ENCODE peak calls at places on chromosomes 2 and 18, in four cellular contexts. C is AG04450, R is fibroblast of lung, Z is Karpas-422. H is an unnamed sample. For H3K27me3, the result is how much of the 10 kb centered on the place peaks cover.

GRCh38 chr2:190382851-190383250 is 25.3 kb upstream of the MFSD6 start:
- DNase-seq in Z (peak), C (no peak), R (peak), H (no peak)

GRCh38 chr18:11183621-11184020 is 34.3 kb upstream of the PIEZO2 start:
- DNase-seq in C (no peak), R (no peak), Z (no peak), H (no peak)

GRCh38 chr2:186486651-186487647 is 889 bp downstream of the ZC3H15 start:
- DNase-seq in R (peak), C (no peak), Z (peak), H (no peak)

GRCh38 chr2:138207531-138207930 is 243.3 kb downstream of the HNMT start:
- DNase-seq in C (no peak), R (no peak), Z (no peak), H (no peak)

GRCh38 chr18:50299626-50300388 is 12.3 kb upstream of the CXXC1 start:
- DNase-seq in R (no peak), C (no peak), Z (no peak), H (no peak)

GRCh38 chr2:118443596-118443995 is 355.3 kb downstream of the INSIG2 start:
- DNase-seq in R (peak), C (peak), Z (no peak), H (no peak)

GRCh38 chr18:48543228-48543627 is 4.4 kb downstream of the CTIF start:
- DNase-seq in C (no peak), Z (no peak), R (no peak), H (peak)

GRCh38 chr2:237061356-237061755 is 24.3 kb upstream of the COPS8 start:
- DNase-seq in C (no peak), Z (no peak), R (no peak), H (no peak)

GRCh38 chr2:46981662-46982351 is 66.2 kb upstream of the MCFD2 start:
- DNase-seq in Z (no peak), C (no peak), R (no peak), H (no peak)

GRCh38 chr18:38909972-38910371 is 1344.4 kb upstream of the CELF4 start:
- DNase-seq in Z (no peak), R (peak), C (no peak), H (no peak)

GRCh38 chr2:120066708-120067547 is 54.1 kb downstream of the EPB41L5 start:
- DNase-seq in R (peak), C (no peak), Z (no peak), H (peak)

GRCh38 chr18:8686556-8686955 is 18.8 kb upstream of the MTCL1 start:
- DNase-seq in C (no peak), R (no peak), Z (no peak), H (no peak)

GRCh38 chr2:149924028-149924427 is 336.5 kb upstream of the MMADHC start:
- DNase-seq in Z (no peak), C (no peak), R (peak), H (no peak)

GRCh38 chr18:34866739-34867138 is 156.6 kb downstream of the DTNA start:
- DNase-seq in C (no peak), R (peak), Z (peak), H (no peak)

GRCh38 chr2:68994864-68995263 is 18.1 kb upstream of the ANTXR1 start:
- DNase-seq in R (peak), Z (no peak), C (no peak), H (no peak)

GRCh38 chr2:220785181-220785580 is 786.9 kb downstream of the EPHA4 start:
- DNase-seq in Z (no peak), R (no peak), C (no peak), H (no peak)

GRCh38 chr2:240460781-240461431 is 25.4 kb downstream of the GPC1 start:
- DNase-seq in Z (no peak), R (no peak), C (no peak), H (peak)

GRCh38 chr2:24508878-24509277 is 17.8 kb downstream of the NCOA1 start:
- DNase-seq in Z (no peak), R (no peak), C (no peak), H (no peak)

GRCh38 chr2:69082430-69082997 is 69.5 kb downstream of the ANTXR1 start:
- DNase-seq in C (peak), Z (no peak), R (peak), H (peak)

GRCh38 chr2:185833864-185834263 is 95.3 kb downstream of the FSIP2 start:
- DNase-seq in C (no peak), Z (no peak), R (no peak), H (no peak)

DNA sequence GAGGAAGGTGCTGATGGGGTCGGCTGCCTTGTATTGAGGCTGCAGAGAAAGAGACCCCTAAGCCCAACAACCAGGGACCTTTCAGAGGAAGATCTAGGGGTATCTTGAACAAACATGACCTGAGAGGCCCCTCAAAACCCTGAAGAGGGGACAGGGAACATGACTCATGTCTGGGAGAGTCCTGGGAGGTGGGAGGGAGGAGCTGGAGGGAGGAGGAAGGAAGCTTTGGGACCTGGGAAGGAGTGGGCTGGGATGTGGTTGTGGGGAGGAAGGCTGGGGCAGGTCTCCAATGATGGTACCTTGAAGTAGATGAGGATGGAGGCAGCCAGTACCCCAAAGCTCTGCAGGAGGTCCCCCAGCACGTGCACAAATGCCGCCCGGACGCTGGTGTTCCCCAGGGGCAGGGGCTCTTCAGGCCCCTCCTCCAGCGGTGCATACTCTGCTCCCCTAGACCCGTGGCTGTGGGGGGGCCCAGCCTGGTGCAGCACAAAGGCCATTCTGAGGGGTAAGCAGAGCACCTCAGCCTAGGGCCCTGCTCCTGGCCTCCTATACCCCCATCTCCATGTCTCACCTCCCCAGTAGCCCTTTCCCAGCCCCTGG is 5.9 kb downstream of the SLC30A3 start:
- DNase-seq in R (no peak), Z (no peak), C (no peak), H (no peak)
- H3K27me3 ChIP-seq in R (under half), Z (under half), C (under half), H (under half)

DNA sequence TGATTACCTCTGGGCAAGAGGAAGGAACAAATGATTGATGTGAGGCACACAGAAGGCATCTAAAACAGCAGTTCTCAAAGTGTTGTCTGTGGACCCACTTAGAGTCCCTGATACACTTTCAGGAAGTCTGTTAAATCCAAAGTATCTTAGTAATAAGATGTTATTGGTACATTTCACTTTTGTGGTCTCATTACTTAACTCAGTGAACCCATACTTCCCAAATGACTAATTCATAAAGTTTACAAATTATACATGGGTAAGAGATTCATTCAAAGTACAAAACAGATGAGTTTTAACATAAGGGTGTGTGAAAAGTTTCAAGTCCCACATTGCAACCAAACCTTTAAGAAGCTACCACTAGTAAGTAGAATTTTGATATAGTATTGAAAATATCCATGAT is 440.5 kb downstream of the NUP35 start:
- DNase-seq in R (no peak), Z (no peak), C (no peak), H (no peak)
- H3K27me3 ChIP-seq in R (under half), Z (under half), C (under half), H (under half)

DNA sequence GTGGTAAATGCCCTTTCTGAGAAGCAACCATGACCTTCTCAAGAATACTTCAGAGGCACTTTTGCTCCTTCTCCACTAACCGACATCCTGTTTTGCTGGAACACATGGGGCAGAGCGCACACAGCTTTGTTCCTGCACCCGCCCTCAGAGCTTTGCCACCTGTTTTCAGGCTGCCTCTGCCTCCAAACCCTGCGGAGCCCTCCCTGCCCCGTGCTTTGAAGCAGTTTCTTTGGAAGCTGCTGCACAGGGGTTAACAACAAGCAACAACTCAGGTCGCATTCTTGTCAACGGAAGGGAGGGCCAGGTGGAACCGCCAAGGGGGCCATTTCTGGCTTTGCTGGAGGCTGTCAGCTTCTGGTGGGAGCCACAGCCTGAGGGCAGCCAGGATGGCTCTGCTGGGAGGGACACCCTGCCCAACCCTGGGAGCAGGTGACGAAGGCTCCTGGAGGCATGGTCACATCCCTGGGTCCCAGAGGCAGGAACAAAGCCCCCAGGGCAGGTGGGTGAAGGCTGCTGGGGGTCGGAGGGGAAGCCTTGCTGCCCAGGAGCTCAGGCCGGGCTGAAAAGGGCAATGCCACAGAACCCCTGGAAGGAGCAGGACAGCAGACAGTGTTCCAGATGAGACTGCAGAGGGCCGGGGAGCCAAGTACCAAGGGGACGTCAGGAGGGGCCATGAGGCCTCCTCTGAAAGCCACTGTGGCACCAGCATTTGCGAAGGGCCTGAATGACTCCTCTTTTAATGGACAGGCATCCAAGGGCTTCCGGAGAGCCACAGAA is 46.8 kb downstream of the MRPS5 start:
- DNase-seq in Z (no peak), R (no peak), C (no peak), H (no peak)
- H3K27me3 ChIP-seq in Z (under half), R (under half), C (under half), H (under half)

GRCh38 chr2:75560768-75561565 is at the start of gene EVA1A:
- DNase-seq in C (peak), R (peak), Z (no peak), H (peak)

GRCh38 chr2:75563591-75563990 is 2.9 kb upstream of the EVA1A start:
- DNase-seq in C (no peak), Z (no peak), R (no peak), H (no peak)

GRCh38 chr2:75564026-75564688 is 3.4 kb upstream of the EVA1A start:
- DNase-seq in Z (no peak), C (no peak), R (no peak), H (no peak)

GRCh38 chr2:75561566-75562512 is 1.1 kb upstream of the EVA1A start:
- DNase-seq in Z (no peak), C (no peak), R (no peak), H (no peak)

DNA sequence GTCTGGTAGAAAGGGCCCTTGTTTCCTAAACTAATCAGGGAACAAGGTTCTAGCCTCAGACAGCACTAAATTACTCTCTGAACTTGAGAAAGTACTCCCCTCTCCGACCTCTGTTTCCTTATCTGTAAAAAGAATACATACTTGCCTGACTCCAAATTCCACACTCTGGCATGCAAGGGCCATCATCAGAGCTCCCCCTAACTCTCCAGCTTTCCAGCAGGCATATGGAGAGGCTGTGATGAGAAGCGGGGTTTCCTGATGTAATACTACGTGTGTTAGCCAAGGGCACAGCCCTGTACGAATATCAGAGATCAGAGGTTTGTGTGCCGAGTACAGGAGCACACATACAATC is 1.8 kb upstream of the EVA1A start:
- DNase-seq in Z (no peak), C (no peak), R (no peak), H (no peak)
- H3K27me3 ChIP-seq in Z (under half), C (under half), R (under half), H (under half)

GRCh38 chr2:70552501-70553333 is 909 bp downstream of the TGFA start:
- DNase-seq in Z (no peak), C (no peak), R (no peak), H (no peak)
- H3K27me3 ChIP-seq in Z (under half), C (under half), R (under half), H (under half)

GRCh38 chr2:107989445-107989844 is 3.1 kb downstream of the SLC5A7 start:
- DNase-seq in Z (no peak), R (no peak), C (no peak), H (no peak)

GRCh38 chr2:107984667-107985066 is 1.7 kb upstream of the SLC5A7 start:
- DNase-seq in C (no peak), Z (no peak), R (no peak), H (no peak)

GRCh38 chr2:107990718-107991117 is 4.4 kb downstream of the SLC5A7 start:
- DNase-seq in C (no peak), R (no peak), Z (no peak), H (no peak)

GRCh38 chr2:107988108-107988507 is 1.8 kb downstream of the SLC5A7 start:
- DNase-seq in C (no peak), R (no peak), Z (no peak), H (no peak)

DNA sequence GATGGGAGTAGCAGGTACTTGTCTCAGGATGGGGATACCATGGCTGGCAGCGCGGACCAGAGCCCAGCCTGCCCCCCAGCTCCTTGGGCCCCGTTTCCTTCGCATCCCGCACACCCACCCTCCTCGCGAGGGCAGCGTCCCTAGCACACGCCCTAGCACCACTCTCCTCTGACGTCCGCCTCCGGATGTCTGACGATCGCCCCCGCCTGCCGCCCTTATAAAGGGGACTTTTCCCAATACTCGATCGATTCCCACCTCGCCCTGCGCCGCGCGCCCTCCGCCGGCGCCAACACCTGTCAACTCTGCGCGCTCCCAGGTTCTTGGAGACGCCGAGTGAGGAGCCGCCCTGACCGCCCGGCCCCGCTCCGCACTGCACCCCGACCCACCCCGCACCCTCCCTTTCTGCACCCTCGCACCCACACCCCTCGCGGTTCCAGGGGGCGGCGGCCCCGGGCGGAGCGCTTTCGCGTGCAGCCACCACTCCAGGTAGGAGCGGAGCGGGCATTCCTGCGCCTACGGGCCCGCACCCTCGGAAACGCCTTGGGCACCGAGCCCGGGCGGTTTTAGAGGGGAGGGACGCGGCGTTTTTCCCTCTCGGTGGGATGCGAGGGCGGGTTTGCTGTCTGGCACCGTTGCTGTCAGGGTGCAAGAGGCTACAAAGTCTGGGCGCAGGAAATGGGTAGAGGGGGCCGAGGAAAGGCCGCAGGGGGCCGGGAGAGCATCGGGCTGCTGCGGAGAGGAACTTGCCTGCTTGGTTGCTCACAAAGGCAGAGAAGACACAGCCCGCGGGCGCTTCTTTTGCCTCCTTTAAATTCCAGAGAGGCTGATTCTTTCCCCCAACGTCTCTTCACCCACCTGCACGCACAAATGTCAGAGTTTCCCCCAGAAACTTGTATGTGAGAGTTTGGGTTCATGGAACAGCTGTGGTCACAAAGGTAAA is at the start of gene SLC5A7:
- DNase-seq in Z (no peak), R (no peak), C (no peak), H (no peak)
- H3K27me3 ChIP-seq in Z (under half), R (under half), C (under half), H (under half)